ENCODE peak calls at places on chromosome X, in seven cellular contexts. W is colonic mucosa, G is astrocyte, Z is spleen, S is suprapubic skin, U is sigmoid colon, O is K562. H is an unnamed sample.

GRCh38 chrX:70174754-70175153 is 2.5 kb upstream of the DGAT2L6 start:
- DNase-seq in O (no peak), Z (no peak), G (peak), W (no peak), S (no peak), U (no peak), H (no peak)

GRCh38 chrX:119477812-119478232 is 9.6 kb downstream of the SLC25A5 start:
- DNase-seq in W (peak), Z (no peak), G (peak), U (no peak), O (peak), S (no peak), H (peak)

GRCh38 chrX:146602246-146602645 is 207.3 kb upstream of the CXorf51B start:
- DNase-seq in W (no peak), G (no peak), Z (no peak), S (no peak), O (no peak), U (no peak), H (no peak)

GRCh38 chrX:49915352-49916222 is 6.8 kb upstream of the CLCN5 start:
- DNase-seq in Z (no peak), W (peak), U (no peak), G (peak), O (peak), S (no peak), H (no peak)

GRCh38 chrX:39755152-39756032 is 342.4 kb downstream of the BCOR start:
- DNase-seq in Z (no peak), U (peak), G (peak), S (peak), W (peak), O (peak), H (peak)

GRCh38 chrX:2507904-2508630 is 7.3 kb upstream of the DHRSX start:
- DNase-seq in S (peak), U (peak), G (no peak), Z (peak), O (no peak), W (peak), H (no peak)

GRCh38 chrX:132467029-132467428 is 21.8 kb downstream of the MBNL3 start:
- DNase-seq in W (no peak), U (no peak), S (no peak), G (peak), O (no peak), Z (no peak), H (no peak)

GRCh38 chrX:119008122-119008744 is 33.8 kb downstream of the LONRF3 start:
- DNase-seq in Z (no peak), U (no peak), S (no peak), W (peak), O (peak), G (no peak), H (no peak)

GRCh38 chrX:150361777-150362351 is 1.3 kb upstream of the MAMLD1 start:
- DNase-seq in S (no peak), U (peak), Z (peak), O (no peak), W (no peak), G (peak), H (no peak)

GRCh38 chrX:30995705-30996104 is 76.1 kb downstream of the FTHL17 start:
- DNase-seq in G (no peak), S (no peak), U (no peak), O (no peak), W (no peak), Z (no peak), H (no peak)

GRCh38 chrX:70025464-70025863 is 24.3 kb downstream of the AWAT2 start:
- DNase-seq in Z (no peak), O (no peak), U (no peak), S (no peak), G (no peak), W (no peak), H (no peak)

GRCh38 chrX:6468716-6469115 is 66.2 kb downstream of the VCX3A start:
- DNase-seq in O (no peak), W (no peak), S (no peak), U (no peak), G (no peak), Z (no peak), H (no peak)

GRCh38 chrX:5976332-5976731 is 252.3 kb downstream of the NLGN4X start:
- DNase-seq in O (no peak), S (no peak), U (no peak), W (no peak), G (peak), Z (no peak), H (no peak)

GRCh38 chrX:54980334-54980733 is 13.7 kb downstream of the PFKFB1 start:
- DNase-seq in G (no peak), Z (no peak), U (no peak), O (no peak), S (no peak), W (no peak), H (no peak)

GRCh38 chrX:37662181-37662580 is 23.4 kb upstream of the XK start:
- DNase-seq in U (no peak), Z (no peak), W (no peak), G (peak), S (no peak), O (no peak), H (no peak)

GRCh38 chrX:37666516-37666915 is 19.1 kb upstream of the XK start:
- DNase-seq in Z (no peak), U (no peak), O (no peak), W (no peak), S (no peak), G (peak), H (no peak)

GRCh38 chrX:37672563-37672962 is 13.0 kb upstream of the XK start:
- DNase-seq in S (no peak), U (no peak), G (no peak), W (no peak), O (no peak), Z (no peak), H (no peak)

DNA sequence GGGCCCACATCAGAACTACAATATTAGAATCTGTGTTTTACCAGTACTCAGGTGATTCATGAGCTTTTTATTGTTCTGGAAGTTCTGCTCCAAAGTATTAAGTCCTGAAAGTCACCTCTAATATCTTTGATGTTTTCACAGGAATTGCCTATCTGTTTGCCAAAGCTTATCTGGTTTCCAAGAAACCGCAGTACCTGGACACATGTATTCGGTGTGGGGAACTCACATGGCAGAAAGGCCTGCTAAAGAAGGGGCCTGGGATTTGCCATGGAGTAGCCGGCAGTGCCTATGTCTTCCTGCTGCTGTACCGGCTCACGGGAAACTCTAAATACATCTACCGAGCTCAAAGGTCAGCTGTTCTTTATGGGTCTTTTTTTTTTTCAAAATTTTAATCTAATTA is 18.4 kb upstream of the XK start:
- DNase-seq in W (no peak), U (no peak), O (no peak), S (no peak), G (no peak), Z (no peak), H (no peak)
- H3K27ac ChIP-seq in W (no peak), U (no peak), O (no peak), S (no peak), G (no peak), Z (no peak), H (no peak)

GRCh38 chrX:11666180-11666579 is 460 bp upstream of the ARHGAP6 start:
- DNase-seq in Z (no peak), O (no peak), U (peak), W (no peak), G (no peak), S (no peak), H (no peak)

GRCh38 chrX:11667286-11667685 is 1.6 kb upstream of the ARHGAP6 start:
- DNase-seq in U (no peak), Z (no peak), S (no peak), O (no peak), W (no peak), G (no peak), H (no peak)

GRCh38 chrX:11664211-11664888 is 1.4 kb downstream of the ARHGAP6 start:
- DNase-seq in O (no peak), G (peak), S (peak), U (peak), W (no peak), Z (no peak), H (no peak)

GRCh38 chrX:11665144-11666040 is at the start of gene ARHGAP6:
- DNase-seq in Z (no peak), W (peak), G (peak), U (peak), S (no peak), O (no peak), H (peak)

GRCh38 chrX:11663875-11664210 is 1.9 kb downstream of the ARHGAP6 start:
- DNase-seq in O (no peak), S (no peak), U (no peak), Z (no peak), W (no peak), G (no peak), H (no peak)
- TF ChIP-seq CTCF in O (no peak), S (no peak), U (no peak), Z (no peak), W (no peak), G (no peak), H (no peak)

GRCh38 chrX:101091817-101092216 is 6.2 kb upstream of the CENPI start:
- DNase-seq in U (no peak), G (no peak), Z (no peak), S (no peak), O (no peak), W (no peak), H (no peak)

GRCh38 chrX:101097546-101098453 is at the start of gene CENPI:
- DNase-seq in U (peak), G (peak), Z (peak), O (peak), W (peak), S (peak), H (peak)
- H3K27ac ChIP-seq in U (peak), G (peak), Z (peak), O (peak), W (peak), S (peak), H (peak)

DNA sequence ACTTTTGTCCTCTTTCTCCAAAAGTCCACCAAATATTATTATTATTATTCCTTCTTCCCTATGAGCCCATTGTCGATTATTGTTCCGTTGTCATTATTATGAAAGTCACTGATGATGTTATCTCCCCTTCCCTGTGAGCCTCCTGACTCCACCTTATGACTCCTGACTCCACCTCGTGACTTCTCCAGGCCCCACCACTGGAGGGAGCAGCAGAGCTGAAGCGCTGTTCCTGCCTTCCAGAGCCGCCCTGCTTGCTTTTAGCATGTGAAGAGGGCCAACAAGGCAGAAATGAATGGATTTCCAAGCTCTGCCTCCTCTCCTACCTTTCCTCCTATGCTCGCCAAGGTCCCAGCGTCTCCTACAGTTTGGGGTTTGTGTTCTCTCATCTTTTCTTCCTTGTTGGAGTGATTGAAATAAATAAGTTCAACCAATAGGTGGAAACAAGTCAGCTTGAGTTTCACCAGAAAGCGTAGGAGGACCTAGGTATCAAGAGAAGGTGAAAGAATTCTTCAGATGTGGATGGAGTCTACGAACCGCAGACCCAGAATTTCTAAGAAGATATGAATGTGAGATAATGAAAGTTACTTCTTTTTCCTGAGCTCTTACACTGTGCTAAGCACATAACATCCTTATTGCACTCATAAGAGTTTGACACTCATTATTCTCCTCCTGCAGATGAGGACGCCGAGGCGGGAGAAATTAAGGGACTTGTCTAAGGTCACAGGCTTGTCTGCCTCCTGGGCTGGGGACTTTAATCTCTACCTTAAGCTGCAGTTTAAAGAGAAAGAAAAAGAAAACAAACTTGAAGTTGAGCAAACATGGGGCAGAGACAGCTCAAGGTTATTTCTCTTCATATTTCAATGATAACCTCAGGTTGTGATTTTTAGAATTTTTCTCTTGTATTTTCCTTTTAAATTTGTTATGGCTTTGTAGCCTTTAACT is 26.1 kb downstream of the IGSF1 start:
- DNase-seq in G (no peak), Z (no peak), S (no peak), O (peak), W (no peak), U (no peak), H (no peak)
- TF ChIP-seq CTCF in G (no peak), Z (no peak), S (no peak), O (peak), W (no peak), U (no peak), H (no peak)

GRCh38 chrX:130028196-130028595 is 45.8 kb downstream of the BCORL1 start:
- DNase-seq in Z (peak), S (no peak), O (peak), W (peak), U (no peak), G (no peak), H (no peak)

GRCh38 chrX:130025256-130025655 is 42.8 kb downstream of the BCORL1 start:
- DNase-seq in Z (no peak), W (no peak), G (no peak), O (no peak), S (no peak), U (no peak), H (no peak)

GRCh38 chrX:130030826-130031225 is 48.4 kb downstream of the BCORL1 start:
- DNase-seq in W (no peak), S (no peak), O (no peak), Z (no peak), U (no peak), G (no peak), H (no peak)

GRCh38 chrX:130024127-130024526 is 41.7 kb downstream of the BCORL1 start:
- DNase-seq in O (peak), W (peak), S (peak), Z (peak), U (peak), G (no peak), H (peak)

DNA sequence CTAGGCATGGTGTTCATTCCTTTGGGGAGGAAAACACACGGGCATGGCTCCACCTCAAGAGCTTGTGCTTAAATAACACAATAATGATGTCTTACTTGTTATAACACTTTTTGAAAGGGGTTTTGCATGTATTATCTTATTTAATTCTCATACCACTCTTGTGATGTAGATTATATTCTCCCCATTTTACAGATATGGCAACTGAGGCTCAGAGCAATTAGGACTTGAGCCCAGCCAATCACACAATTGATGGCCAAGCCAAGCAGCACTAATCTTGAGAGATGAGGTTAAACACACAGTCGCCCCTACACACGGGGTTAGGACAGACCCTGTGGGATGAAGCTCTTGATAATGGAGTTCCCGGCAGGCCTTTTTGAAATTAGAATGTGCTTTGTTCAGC is 45.1 kb downstream of the BCORL1 start:
- DNase-seq in G (no peak), S (no peak), Z (no peak), O (no peak), U (no peak), W (no peak), H (no peak)
- H3K27ac ChIP-seq in G (no peak), S (no peak), Z (no peak), O (no peak), U (no peak), W (no peak), H (no peak)

GRCh38 chrX:45956222-45956867 is 588.9 kb downstream of the ZNF674 start:
- DNase-seq in G (no peak), Z (no peak), W (no peak), O (no peak), S (no peak), U (no peak), H (no peak)

GRCh38 chrX:45954026-45954425 is 591.2 kb downstream of the ZNF674 start:
- DNase-seq in W (no peak), O (no peak), G (peak), S (no peak), U (no peak), Z (no peak), H (no peak)

DNA sequence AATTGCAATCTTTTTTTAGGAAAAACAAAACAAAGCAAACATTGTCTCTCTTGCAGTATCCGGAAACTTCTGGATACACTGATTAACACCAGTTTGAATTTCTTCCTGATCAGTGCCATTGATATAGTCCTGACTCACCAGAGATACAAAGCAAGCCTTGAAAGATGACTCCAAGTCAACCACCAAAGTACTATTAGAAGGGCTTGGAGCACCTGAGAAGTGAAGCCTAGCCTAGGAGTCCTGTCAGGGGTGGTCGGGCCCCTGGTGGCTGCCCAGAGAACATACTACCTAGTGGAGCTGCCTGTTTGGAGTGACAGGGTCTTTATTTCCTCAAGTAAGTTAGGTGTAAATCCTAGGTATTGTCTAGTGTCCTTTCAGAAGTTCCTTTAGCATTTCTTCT is 593.2 kb downstream of the ZNF674 start:
- DNase-seq in Z (no peak), U (no peak), O (peak), S (no peak), W (no peak), G (no peak), H (no peak)
- TF ChIP-seq CTCF in Z (no peak), U (no peak), O (no peak), S (no peak), W (no peak), G (no peak), H (no peak)

GRCh38 chrX:13165266-13165665 is 120.8 kb upstream of the FAM9C start:
- DNase-seq in G (no peak), W (no peak), Z (no peak), U (no peak), O (no peak), S (no peak), H (no peak)
- H3K27ac ChIP-seq in G (no peak), W (no peak), Z (no peak), U (no peak), O (no peak), S (no peak), H (peak)

DNA sequence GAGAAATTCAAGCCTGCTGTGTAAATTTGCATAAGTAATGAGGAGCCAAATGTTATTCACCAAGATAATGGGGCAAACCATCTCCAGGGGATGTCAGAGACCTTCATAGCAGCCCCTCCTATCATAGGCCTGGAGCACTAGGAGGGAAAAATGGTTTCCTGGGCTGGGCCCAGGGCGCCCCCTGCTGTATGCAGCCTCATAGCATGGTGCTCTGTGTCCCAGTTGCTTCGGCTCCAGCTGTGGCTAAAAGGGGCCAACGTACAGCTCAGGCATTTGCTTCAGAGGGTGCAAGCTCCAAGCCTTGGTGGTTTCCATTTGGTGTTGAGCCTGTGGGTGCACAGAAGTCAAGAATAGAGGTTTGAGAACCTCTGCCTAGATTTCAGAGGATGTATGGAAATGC is 859.3 kb downstream of the RPA4 start:
- DNase-seq in Z (no peak), W (peak), S (no peak), G (no peak), U (no peak), O (peak), H (no peak)
- TF ChIP-seq CTCF in Z (no peak), W (no peak), S (no peak), G (no peak), U (no peak), O (no peak), H (no peak)

GRCh38 chrX:153944140-153944799 is at the start of gene RENBP:
- DNase-seq in S (no peak), Z (peak), G (no peak), O (peak), U (no peak), W (no peak), H (no peak)
- H3K27ac ChIP-seq in S (peak), Z (peak), G (no peak), O (peak), U (peak), W (peak), H (no peak)

H was measured in ascending aorta.